ENCODE peak calls at places on chromosomes 3 and 15, in five cellular contexts. K is keratinocyte, T is endothelial cell of umbilical vein, S is GM23248, V is fibroblast of lung. E is an unnamed sample.

GRCh38 chr3:151557068-151557467 is 96.2 kb upstream of the IGSF10 start:
- DNase-seq in T (no peak), K (no peak), V (no peak), S (no peak), E (no peak)

GRCh38 chr15:92527197-92527596 is 128.4 kb downstream of the FAM174B start:
- DNase-seq in K (no peak), V (peak), S (peak), T (peak), E (no peak)

GRCh38 chr15:42772126-42772525 is 35.2 kb upstream of the CDAN1 start:
- DNase-seq in K (no peak), T (no peak), S (no peak), V (peak), E (no peak)

GRCh38 chr15:74352393-74352910 is 15.0 kb downstream of the CYP11A1 start:
- DNase-seq in V (no peak), K (no peak), T (no peak), S (no peak), E (no peak)

GRCh38 chr15:52261498-52262242 is 33.9 kb downstream of the MYO5C start:
- DNase-seq in T (peak), V (peak), K (no peak), S (peak), E (peak)

GRCh38 chr3:68057637-68058320 is 403.4 kb upstream of the SUCLG2 start:
- DNase-seq in V (no peak), S (no peak), K (no peak), T (no peak), E (no peak)

GRCh38 chr3:25592510-25592968 is 72.2 kb downstream of the TOP2B start:
- DNase-seq in K (no peak), S (peak), T (peak), V (peak), E (peak)

GRCh38 chr15:85750319-85750806 is 44.4 kb downstream of the KLHL25 start:
- DNase-seq in K (no peak), V (peak), T (no peak), S (peak), E (no peak)

GRCh38 chr3:185401319-185401955 is 38.5 kb downstream of the MAP3K13 start:
- DNase-seq in S (no peak), T (peak), K (no peak), V (peak), E (no peak)

GRCh38 chr15:101478701-101479341 is 10.7 kb downstream of the PCSK6 start:
- DNase-seq in V (no peak), S (no peak), T (no peak), K (no peak), E (no peak)

GRCh38 chr15:92733934-92734521 is 78.5 kb upstream of the FAM174B start:
- DNase-seq in V (peak), T (peak), K (no peak), S (peak), E (no peak)

GRCh38 chr3:140276698-140277097 is 341.7 kb downstream of the CLSTN2 start:
- DNase-seq in K (no peak), V (no peak), T (peak), S (peak), E (peak)

GRCh38 chr15:36026627-36027026 is 480.7 kb upstream of the DPH6 start:
- DNase-seq in T (no peak), K (no peak), S (no peak), V (no peak), E (no peak)

GRCh38 chr3:182294256-182294655 is 499.0 kb upstream of the ATP11B start:
- DNase-seq in V (no peak), K (no peak), T (no peak), S (no peak), E (peak)

GRCh38 chr3:136236109-136236508 is 14.0 kb upstream of the PCCB start:
- DNase-seq in S (no peak), K (no peak), T (no peak), V (no peak), E (no peak)

GRCh38 chr15:68930268-68931022 is at the start of gene SPESP1:
- DNase-seq in S (peak), V (peak), T (peak), K (no peak), E (no peak)

GRCh38 chr3:62622553-62623174 is 249.3 kb upstream of the FEZF2 start:
- DNase-seq in T (peak), K (no peak), S (peak), V (peak), E (peak)

GRCh38 chr3:170869645-170870593 is at the start of gene RPL22L1:
- DNase-seq in T (peak), V (peak), S (peak), K (no peak), E (peak)

GRCh38 chr3:114126461-114126860 is 52.4 kb downstream of the DRD3 start:
- DNase-seq in S (no peak), V (no peak), T (no peak), K (no peak), E (no peak)

GRCh38 chr3:102699819-102700140 is 265.0 kb downstream of the ZPLD1 start:
- DNase-seq in S (no peak), V (no peak), K (no peak), T (no peak), E (no peak)

GRCh38 chr15:42100021-42100800 is 5.8 kb upstream of the PLA2G4D start:
- DNase-seq in S (no peak), K (peak), V (no peak), T (peak), E (peak)

GRCh38 chr15:40063563-40064011 is 24.6 kb upstream of the SRP14 start:
- DNase-seq in K (no peak), S (peak), T (no peak), V (peak), E (peak)

GRCh38 chr3:134249935-134250716 is 533 bp downstream of the RYK start:
- DNase-seq in S (peak), V (peak), K (no peak), T (peak), E (peak)

GRCh38 chr3:12628813-12629212 is 35.1 kb downstream of the RAF1 start:
- DNase-seq in V (no peak), T (no peak), S (peak), K (no peak), E (no peak)

GRCh38 chr3:56157693-56158092 is 310.6 kb downstream of the ERC2 start:
- DNase-seq in V (peak), K (no peak), S (peak), T (no peak), E (peak)

GRCh38 chr3:101780661-101781060 is 1.6 kb downstream of the NXPE3 start:
- DNase-seq in K (no peak), V (peak), T (peak), S (peak), E (peak)

GRCh38 chr3:140529096-140529495 is 148.8 kb upstream of the TRIM42 start:
- DNase-seq in T (no peak), K (peak), V (peak), S (peak), E (peak)

GRCh38 chr3:31653464-31653863 is 120.7 kb downstream of the STT3B start:
- DNase-seq in S (no peak), K (no peak), T (no peak), V (no peak), E (no peak)

GRCh38 chr3:183745300-183746098 is 47.9 kb downstream of the YEATS2 start:
- DNase-seq in T (peak), S (no peak), K (no peak), V (no peak), E (no peak)

GRCh38 chr15:85831415-85832113 is 36.8 kb upstream of the KLHL25 start:
- DNase-seq in K (no peak), T (peak), V (peak), S (peak), E (peak)

GRCh38 chr3:166191406-166191805 is 354.2 kb upstream of the BCHE start:
- DNase-seq in K (peak), V (no peak), S (no peak), T (no peak), E (peak)

GRCh38 chr3:124315215-124316033 is 323.5 kb upstream of the ROPN1 start:
- DNase-seq in S (peak), K (no peak), V (peak), T (peak), E (peak)

GRCh38 chr3:63814300-63814699 is 4.8 kb upstream of the C3orf49 start:
- DNase-seq in V (peak), S (peak), T (no peak), K (no peak), E (no peak)

GRCh38 chr3:9079674-9080073 is 116.4 kb upstream of the RAD18 start:
- DNase-seq in K (peak), V (no peak), T (no peak), S (no peak), E (peak)

GRCh38 chr3:44992555-44993470 is 16.8 kb downstream of the EXOSC7 start:
- DNase-seq in T (no peak), K (peak), V (peak), S (peak), E (peak)

GRCh38 chr15:71451080-71451479 is 335.8 kb downstream of the THSD4 start:
- DNase-seq in K (no peak), V (no peak), S (no peak), T (no peak), E (no peak)

GRCh38 chr3:61560452-61561373 is 658 bp upstream of the PTPRG start:
- DNase-seq in S (peak), K (no peak), V (peak), T (peak), E (peak)

GRCh38 chr3:195056506-195056905 is 214.5 kb downstream of the XXYLT1 start:
- DNase-seq in K (no peak), T (no peak), V (no peak), S (no peak), E (no peak)

DNA sequence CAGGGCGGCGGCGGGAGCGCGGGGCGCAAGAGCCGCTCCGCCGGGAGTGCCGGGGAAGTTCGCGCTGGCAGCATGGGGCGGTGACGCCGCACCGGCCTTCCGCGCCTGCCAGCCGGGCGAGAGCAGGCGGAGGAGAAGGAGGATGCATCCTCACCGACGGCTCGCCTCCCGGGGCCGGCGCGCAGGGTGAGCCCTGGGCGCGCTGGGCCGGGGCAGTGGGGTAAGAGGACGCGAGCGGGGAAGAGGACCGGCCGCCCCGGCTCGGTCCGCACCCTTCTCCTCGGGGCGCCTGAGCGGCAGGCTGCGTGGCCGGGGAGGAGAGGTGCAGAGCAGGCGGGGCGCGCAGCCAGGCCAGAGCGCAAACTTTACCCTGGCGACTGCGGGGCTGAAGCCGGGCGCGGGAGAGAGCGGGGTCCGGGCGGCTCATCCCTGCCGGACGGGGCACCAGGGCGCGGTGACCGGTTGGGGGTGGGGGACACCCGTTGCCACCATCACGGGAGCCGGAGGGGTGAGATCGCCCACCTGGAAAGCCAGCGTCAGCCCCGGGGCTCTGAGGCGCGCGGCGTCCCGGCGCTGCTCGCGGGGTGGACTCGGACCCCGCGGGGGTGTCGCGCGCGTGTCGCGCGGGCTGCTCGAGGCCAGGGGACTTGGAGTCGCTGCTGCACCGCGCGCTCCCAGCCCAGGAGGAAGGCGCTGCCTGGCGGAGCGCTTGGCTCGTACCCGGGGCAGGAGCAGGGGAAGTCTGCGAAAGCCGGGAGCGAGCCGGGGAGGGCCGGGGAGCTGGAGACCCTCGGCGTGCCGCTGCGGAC is 541 bp downstream of the GABRA5 start:
- DNase-seq in K (no peak), V (no peak), S (peak), T (no peak), E (no peak)
- TF ChIP-seq EZH2 in K (peak), V (no peak), S (peak), T (no peak), E (no peak)

GRCh38 chr3:71956716-71957115 is 171.8 kb upstream of the PROK2 start:
- DNase-seq in S (no peak), T (no peak), K (no peak), V (no peak), E (no peak)
- H2AFZ ChIP-seq in S (no peak), T (no peak), K (no peak), V (no peak), E (no peak)

GRCh38 chr3:156760333-156760732 is 65.8 kb upstream of the LEKR1 start:
- DNase-seq in V (no peak), S (no peak), T (no peak), K (peak), E (peak)
- H3K9ac ChIP-seq in V (no peak), S (no peak), T (no peak), K (peak), E (peak)

GRCh38 chr15:78620021-78620838 is 566 bp downstream of the CHRNA3 start:
- DNase-seq in K (no peak), T (no peak), S (peak), V (no peak), E (no peak)
- TF ChIP-seq EZH2 in K (peak), T (peak), S (peak), V (no peak), E (peak)

DNA sequence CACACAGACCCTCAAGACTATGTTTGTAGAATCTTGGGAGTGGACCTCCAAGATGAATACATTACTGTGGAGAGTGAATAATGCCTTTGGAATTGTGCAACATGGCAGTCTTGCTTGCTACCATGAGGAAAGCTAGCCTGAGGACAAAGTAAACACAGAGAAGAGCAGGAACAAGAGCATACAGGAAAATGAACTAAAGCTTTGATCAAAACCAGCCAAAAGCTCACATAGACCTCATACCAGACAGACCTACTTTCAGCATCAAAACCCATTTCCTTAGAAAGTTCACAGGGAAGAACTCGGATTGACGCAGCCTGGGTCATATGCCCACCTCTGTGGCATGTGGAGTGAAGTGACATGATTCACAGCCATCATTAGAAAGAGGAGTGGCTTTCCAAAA is 3.3 kb upstream of the RAB8B start:
- DNase-seq in K (peak), S (peak), V (peak), T (no peak), E (peak)
- H2AFZ ChIP-seq in K (peak), S (peak), V (peak), T (no peak), E (peak)

GRCh38 chr3:154893813-154894212 is 186.3 kb upstream of the MME start:
- DNase-seq in K (no peak), V (no peak), T (no peak), S (no peak), E (no peak)

GRCh38 chr3:154900777-154901176 is 179.3 kb upstream of the MME start:
- DNase-seq in K (no peak), S (no peak), V (no peak), T (no peak), E (no peak)

GRCh38 chr3:154901263-154901662 is 178.9 kb upstream of the MME start:
- DNase-seq in K (no peak), T (no peak), S (no peak), V (no peak), E (no peak)

GRCh38 chr3:154898398-154898797 is 181.7 kb upstream of the MME start:
- DNase-seq in V (peak), T (no peak), K (no peak), S (no peak), E (no peak)

DNA sequence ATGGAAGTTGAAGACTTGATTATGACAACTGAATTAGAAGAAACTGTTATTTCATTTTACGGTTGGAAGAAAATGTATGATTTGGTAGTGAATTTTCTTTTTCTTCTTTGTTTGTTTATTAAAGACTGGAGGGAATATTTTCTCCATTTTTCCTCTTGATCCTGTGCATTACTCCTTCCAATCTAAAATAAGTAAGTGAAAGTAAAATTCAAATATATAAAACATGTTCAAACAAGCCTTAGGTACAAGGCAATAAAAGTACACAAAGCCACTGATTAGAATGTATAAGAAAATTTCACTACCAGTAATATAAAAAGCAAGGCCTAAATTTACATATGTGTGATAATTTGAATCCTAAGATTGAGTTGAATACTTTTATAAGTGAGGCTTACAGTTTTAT is 181.2 kb upstream of the MME start:
- DNase-seq in K (no peak), T (no peak), V (peak), S (no peak), E (no peak)
- H3K9ac ChIP-seq in K (no peak), T (no peak), V (no peak), S (no peak), E (no peak)

GRCh38 chr15:98651581-98652220 is 3.4 kb downstream of the IGF1R start:
- DNase-seq in K (no peak), S (peak), T (peak), V (peak), E (peak)
- TF ChIP-seq EZH2 in K (no peak), S (no peak), T (no peak), V (no peak), E (no peak)

GRCh38 chr15:66802087-66803001 is 100.3 kb downstream of the SMAD6 start:
- DNase-seq in K (no peak), T (peak), V (peak), S (peak), E (no peak)

GRCh38 chr15:66803182-66803729 is 101.2 kb downstream of the SMAD6 start:
- DNase-seq in S (peak), V (peak), T (peak), K (peak), E (peak)

GRCh38 chr15:66805207-66805975 is 103.4 kb downstream of the SMAD6 start:
- DNase-seq in K (no peak), S (no peak), T (no peak), V (peak), E (no peak)

GRCh38 chr15:66801266-66801665 is 99.2 kb downstream of the SMAD6 start:
- DNase-seq in V (no peak), S (no peak), K (no peak), T (no peak), E (no peak)

GRCh38 chr15:66803749-66804148 is 101.7 kb downstream of the SMAD6 start:
- DNase-seq in V (no peak), S (no peak), T (no peak), K (no peak), E (no peak)
- H2AFZ ChIP-seq in V (no peak), S (peak), T (peak), K (no peak), E (peak)